ENCODE peak calls at places on chromosomes 11 and 22, in four cellular contexts. O, W, H and Q are unnamed samples.

GRCh38 chr11:7056828-7057513 is 31.8 kb upstream of the RBMXL2 start:
- DNase-seq in H (no peak), W (no peak), O (peak), Q (no peak)

GRCh38 chr11:127182586-127183203 is 182.1 kb upstream of the KIRREL3 start:
- DNase-seq in O (no peak), W (no peak), H (no peak), Q (no peak)

GRCh38 chr11:7927635-7928034 is 3.4 kb downstream of the OR10A6 start:
- DNase-seq in O (no peak), W (peak), H (no peak), Q (peak)

GRCh38 chr22:29617922-29618629 is 14.6 kb downstream of the NF2 start:
- DNase-seq in W (no peak), H (no peak), O (no peak), Q (no peak)

GRCh38 chr11:67379061-67380058 is 6.0 kb upstream of the CLCF1 start:
- DNase-seq in O (no peak), W (no peak), H (peak), Q (peak)

GRCh38 chr22:31155425-31155824 is 4.6 kb upstream of the RNF185 start:
- DNase-seq in O (peak), W (no peak), H (no peak), Q (no peak)

GRCh38 chr11:131609317-131609716 is 238.9 kb downstream of the NTM start:
- DNase-seq in W (no peak), O (no peak), H (no peak), Q (no peak)

GRCh38 chr11:124793466-124794278 is 6.5 kb downstream of the MSANTD2 start:
- DNase-seq in H (peak), W (peak), O (peak), Q (peak)

GRCh38 chr22:38728899-38729796 is 23.4 kb downstream of the GTPBP1 start:
- DNase-seq in O (no peak), W (no peak), H (no peak), Q (no peak)

GRCh38 chr11:74538680-74539079 is 45.2 kb upstream of the LIPT2 start:
- DNase-seq in O (no peak), H (no peak), W (no peak), Q (no peak)

GRCh38 chr11:13717331-13717730 is 48.9 kb downstream of the FAR1 start:
- DNase-seq in W (peak), H (peak), O (peak), Q (peak)

DNA sequence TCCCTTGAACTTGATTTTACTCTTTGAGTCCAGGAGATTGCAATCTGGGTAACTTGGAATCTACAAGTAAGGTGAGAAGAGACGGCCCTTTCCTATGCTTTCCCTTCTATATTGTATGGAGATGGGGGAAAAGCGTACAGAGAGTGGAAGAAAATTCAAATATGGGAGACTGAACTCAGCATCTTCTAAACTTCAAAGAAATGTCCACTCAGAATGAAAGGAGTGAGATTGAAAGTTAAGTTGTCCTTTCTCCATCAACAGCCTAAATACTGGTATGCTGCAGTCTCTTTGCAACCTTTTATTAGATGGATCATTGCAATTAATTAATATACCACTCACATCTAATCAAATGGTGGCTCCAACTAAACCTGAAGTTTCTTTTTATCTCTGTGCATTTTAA is 6.4 kb upstream of the EXPH5 start:
- DNase-seq in O (no peak), H (no peak), W (no peak), Q (no peak)
- TF ChIP-seq POLR2A in O (no peak), H (no peak), W (no peak), Q (no peak)

GRCh38 chr22:42001706-42002105 is 3.1 kb downstream of the WBP2NL start:
- DNase-seq in H (no peak), O (no peak), W (no peak), Q (no peak)

GRCh38 chr22:42000466-42000865 is 1.9 kb downstream of the WBP2NL start:
- DNase-seq in O (no peak), W (no peak), H (no peak), Q (no peak)

GRCh38 chr22:42001127-42001526 is 2.5 kb downstream of the WBP2NL start:
- DNase-seq in H (no peak), O (peak), W (no peak), Q (no peak)

GRCh38 chr22:41996826-41997225 is 1.8 kb upstream of the WBP2NL start:
- DNase-seq in O (no peak), H (no peak), W (no peak), Q (no peak)

DNA sequence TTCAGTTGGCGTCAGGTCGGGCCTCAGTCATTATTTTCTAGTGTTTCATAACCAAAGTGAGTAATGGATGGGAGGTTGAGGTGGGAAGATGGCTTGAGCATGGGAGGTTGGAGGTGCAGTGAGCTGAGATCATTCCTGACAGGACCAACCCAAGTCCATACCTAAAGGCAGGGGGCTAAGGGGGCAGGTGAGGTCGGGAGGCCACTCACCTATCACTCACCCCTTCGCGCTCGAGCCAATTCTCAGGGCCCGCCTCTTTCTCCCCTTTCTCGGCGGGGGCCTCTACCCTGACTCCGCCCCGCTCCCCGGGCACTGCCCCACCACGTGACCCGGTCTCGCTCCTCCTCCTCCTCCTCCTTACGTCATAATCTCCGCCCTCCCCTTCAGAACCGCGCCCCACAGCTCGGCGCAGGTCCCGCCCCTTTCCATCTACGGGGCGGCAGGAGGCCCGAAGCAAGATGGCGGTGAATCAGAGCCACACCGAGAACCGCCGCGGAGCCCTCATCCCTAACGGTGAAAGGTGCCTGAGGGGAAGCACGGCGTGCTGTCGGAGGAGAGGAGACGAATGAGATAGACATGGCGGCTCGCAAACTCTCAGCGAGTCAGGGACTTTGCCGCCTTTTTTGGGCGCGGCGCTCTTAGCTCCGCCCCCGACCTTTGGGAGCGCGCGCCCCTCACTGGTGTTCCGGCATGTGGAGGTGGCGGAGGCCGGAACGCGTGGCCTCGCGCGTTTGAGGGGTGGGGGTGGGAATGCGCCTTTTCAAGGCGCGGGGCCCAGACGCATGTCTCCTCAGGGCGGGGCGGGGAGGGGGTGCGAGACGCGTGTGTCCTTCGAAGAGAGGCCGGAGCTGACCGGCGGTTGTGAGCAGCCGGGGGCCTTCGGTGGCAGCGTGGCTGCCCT is at the start of gene WBP2NL:
- DNase-seq in W (no peak), H (peak), O (peak), Q (peak)
- TF ChIP-seq POLR2A in W (no peak), H (peak), O (no peak), Q (peak)

DNA sequence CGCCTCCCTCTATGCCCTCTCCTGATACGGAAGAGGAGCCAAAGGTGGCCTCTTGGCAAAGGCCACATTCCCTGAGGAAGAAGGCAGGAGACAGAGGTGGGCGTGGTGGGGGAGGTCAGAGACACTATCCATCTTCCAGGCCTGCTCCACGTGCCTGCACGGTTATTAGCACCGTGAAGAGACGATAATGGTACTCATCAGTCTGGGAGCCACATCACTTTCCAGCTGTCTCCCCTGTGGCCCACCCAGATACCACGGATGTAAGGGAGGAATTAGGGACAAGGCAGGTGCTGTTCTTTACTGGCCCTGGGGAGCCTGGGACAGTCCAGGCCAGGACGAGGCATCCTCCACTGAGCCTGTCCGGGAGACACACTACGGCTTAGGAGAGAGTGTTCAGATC is 354.2 kb downstream of the MN1 start:
- DNase-seq in H (no peak), W (no peak), O (no peak), Q (no peak)
- TF ChIP-seq POLR2A in H (no peak), W (no peak), O (no peak), Q (no peak)

GRCh38 chr11:57321996-57322880 is 2.5 kb downstream of the TNKS1BP1 start:
- DNase-seq in H (peak), W (peak), O (peak), Q (peak)
- TF ChIP-seq POLR2A in H (peak), W (no peak), O (no peak), Q (no peak)

GRCh38 chr11:71452354-71453020 is 516 bp upstream of the NADSYN1 start:
- DNase-seq in H (no peak), W (peak), O (peak), Q (peak)

GRCh38 chr11:71454470-71455113 is 1.6 kb downstream of the NADSYN1 start:
- DNase-seq in W (no peak), O (no peak), H (no peak), Q (no peak)

GRCh38 chr11:71453911-71454304 is 905 bp downstream of the NADSYN1 start:
- DNase-seq in H (no peak), W (no peak), O (no peak), Q (no peak)

GRCh38 chr11:71451596-71452353 is 1.2 kb upstream of the NADSYN1 start:
- DNase-seq in O (no peak), W (peak), H (no peak), Q (peak)

DNA sequence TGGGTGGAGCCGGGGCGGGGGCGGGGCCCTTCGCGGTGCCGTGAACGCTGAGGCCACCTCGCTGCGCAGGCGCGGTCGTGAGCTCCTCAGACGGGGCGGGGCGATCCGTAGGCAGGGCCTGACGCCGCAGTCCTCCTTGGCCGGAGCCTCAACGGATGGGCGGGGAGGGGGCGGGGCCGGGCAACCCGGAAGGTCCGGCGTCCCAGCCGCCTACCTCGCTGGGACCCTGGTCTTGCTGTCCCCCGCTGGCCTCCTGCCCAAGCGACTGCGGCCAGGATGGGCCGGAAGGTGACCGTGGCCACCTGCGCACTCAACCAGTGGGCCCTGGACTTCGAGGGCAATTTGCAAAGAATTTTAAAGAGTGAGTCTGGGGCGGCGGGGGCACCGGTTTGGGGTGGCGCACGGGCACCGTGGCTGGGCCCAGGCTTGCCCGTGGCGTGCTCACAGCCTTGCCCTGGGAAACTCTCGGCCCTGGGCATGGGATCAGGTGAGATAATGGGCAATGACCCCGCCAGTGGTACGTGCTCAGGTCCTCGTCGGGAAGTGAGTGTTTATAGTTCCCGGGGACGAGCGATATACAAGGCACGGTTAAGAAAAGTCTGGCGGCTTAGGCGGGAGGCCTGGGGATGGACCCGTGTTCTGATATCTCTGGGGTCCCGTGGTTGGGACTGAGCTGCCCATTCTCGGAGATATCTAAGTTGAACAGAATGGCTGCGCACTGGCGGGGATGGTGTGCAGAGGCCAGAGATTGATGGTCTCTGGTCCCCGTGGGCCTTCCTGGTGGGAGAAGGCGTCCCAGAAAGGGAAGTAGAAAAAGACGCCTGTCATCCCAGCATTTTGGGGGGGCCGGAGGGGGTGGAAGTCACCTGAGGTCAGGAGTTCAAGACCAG is at the start of gene NADSYN1:
- DNase-seq in W (peak), O (peak), H (peak), Q (peak)
- TF ChIP-seq POLR2A in W (peak), O (peak), H (peak), Q (peak)

DNA sequence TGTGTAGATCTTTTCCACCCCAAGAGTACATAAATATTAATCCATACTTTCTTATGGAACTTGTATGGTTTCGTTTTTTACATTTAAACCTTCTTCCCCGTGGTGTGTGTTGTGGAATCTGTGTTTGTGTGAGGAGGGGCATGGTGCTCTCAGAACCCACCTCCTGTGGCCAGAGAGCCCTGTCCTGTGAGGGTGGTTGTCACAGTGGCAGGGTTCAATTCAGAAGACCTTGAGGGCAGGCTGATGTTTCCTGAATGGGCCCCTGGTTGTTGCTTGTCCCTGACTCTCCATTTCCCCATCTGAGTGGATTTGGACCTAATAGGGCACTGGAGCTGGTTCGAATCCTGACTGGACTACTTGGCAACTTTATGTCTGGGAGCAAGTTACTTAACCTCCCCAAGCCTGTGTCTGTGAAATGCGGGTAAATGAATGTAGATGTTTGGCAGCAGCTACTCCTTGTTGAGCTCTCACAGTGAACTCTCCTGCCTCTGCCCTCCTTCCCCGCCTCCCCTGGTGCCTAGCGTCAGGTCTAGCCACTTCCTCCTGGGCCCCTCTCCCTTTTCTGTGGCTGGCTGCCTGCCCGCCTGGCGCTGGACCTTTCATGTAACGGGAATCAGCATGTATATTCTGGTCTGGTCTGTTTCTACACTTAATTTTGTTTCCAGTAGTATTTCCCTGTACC is 7.3 kb downstream of the NEAT1 start:
- DNase-seq in W (peak), H (peak), O (peak), Q (peak)
- TF ChIP-seq POLR2A in W (no peak), H (peak), O (no peak), Q (peak)

DNA sequence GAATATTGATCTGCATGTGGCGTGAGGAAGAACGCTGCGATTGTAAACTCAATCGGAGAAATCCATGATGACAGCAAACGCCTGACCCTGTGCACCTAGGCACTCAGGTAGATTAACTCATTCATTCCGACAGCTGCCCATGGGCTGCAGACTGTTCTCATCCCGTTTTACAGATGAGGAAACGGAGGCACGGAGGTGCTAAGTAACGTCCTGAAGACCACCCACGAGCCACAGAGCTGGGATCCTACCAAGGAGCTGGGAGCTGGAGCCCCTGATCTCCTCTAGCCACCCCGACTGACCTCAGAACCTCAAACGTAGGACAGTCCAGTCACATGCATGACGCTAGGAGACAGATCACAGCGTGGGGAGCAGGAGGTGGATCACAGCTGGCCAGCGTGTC is 1092.7 kb downstream of the BRD1 start:
- DNase-seq in H (no peak), W (no peak), O (no peak), Q (no peak)
- TF ChIP-seq POLR2A in H (no peak), W (no peak), O (no peak), Q (no peak)

DNA sequence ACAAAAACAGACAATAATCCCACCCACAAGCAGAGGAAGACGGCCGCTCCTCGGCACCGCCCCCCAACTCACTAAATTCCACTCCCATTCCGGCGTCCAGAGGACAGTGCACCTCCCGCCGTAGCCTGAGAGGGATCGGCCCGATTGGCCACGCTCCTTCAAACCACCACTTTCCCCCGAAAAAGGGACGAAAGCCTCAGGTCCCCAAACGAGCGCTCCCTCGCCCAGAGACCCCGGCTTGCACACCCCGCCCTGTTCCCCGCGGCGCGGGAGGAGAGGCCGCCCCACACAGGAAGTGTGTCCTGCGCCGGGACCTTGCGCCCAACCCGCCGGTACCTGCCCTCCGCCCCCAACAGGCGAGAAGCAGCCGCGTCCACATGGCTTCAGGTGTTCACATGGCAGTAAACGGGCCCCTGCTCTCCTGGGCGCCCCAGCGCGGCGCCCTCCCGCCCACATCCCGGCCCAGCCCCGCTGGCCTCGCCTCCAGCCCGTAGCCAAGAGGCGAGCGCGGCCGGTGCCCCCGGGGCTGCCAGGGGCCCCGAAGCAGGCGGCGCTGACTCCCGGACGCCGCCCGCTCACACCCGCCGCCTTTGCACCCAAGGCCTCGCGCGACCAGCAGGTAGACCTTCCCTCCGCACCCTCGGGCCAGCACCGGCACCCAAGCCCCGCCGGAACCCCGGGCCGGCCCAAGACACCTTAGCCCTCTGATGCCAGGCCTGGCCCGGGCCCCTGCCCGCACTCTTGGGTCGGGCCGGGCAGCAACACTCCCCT is 861 bp downstream of the TCF20 start:
- DNase-seq in W (peak), H (peak), O (peak), Q (peak)
- TF ChIP-seq POLR2A in W (no peak), H (peak), O (no peak), Q (peak)

GRCh38 chr11:77066229-77067023 is at the start of gene CAPN5:
- DNase-seq in O (peak), W (peak), H (peak), Q (peak)
- TF ChIP-seq POLR2A in O (no peak), W (peak), H (peak), Q (peak)